ENCODE peak calls at places on chromosomes 5 and 9, in seven cellular contexts. O is CD8-positive, alpha-beta T cell; G is effector memory CD4-positive, alpha-beta T cell; T is right lobe of liver; R is keratinocyte; Z is heart left ventricle; D is hepatocyte. H is an unnamed sample.

GRCh38 chr9:14417230-14417629 is 103.3 kb upstream of the NFIB start:
- DNase-seq in D (no peak), G (no peak), T (no peak), O (no peak), Z (no peak), R (no peak), H (no peak)

GRCh38 chr5:23461576-23461975 is 45.8 kb upstream of the PRDM9 start:
- DNase-seq in O (no peak), T (no peak), G (no peak), Z (no peak), D (no peak), R (no peak), H (no peak)

GRCh38 chr5:149605354-149605997 is 24.2 kb downstream of the ARHGEF37 start:
- DNase-seq in O (no peak), T (no peak), Z (no peak), G (no peak), D (no peak), R (no peak), H (no peak)

GRCh38 chr9:93479726-93480125 is 26.3 kb upstream of the FAM120AOS start:
- DNase-seq in Z (no peak), O (no peak), G (no peak), T (no peak), D (no peak), R (no peak), H (no peak)

GRCh38 chr5:129217179-129217578 is 122.6 kb downstream of the ISOC1 start:
- DNase-seq in R (no peak), G (no peak), T (no peak), O (no peak), D (no peak), Z (no peak), H (no peak)

GRCh38 chr9:123488683-123489321 is 132.8 kb downstream of the CRB2 start:
- DNase-seq in G (no peak), T (no peak), O (no peak), D (no peak), R (no peak), Z (no peak), H (no peak)

GRCh38 chr9:114588150-114588663 is 638 bp downstream of the ATP6V1G1 start:
- DNase-seq in G (no peak), R (no peak), T (no peak), Z (no peak), D (peak; percentile 42), O (no peak), H (no peak)

GRCh38 chr5:135323227-135323626 is 75.8 kb downstream of the MACROH2A1 start:
- DNase-seq in G (no peak), Z (no peak), O (no peak), T (no peak), R (no peak), D (no peak), H (no peak)

GRCh38 chr5:120655828-120656435 is 191.8 kb downstream of the PRR16 start:
- DNase-seq in Z (no peak), T (no peak), G (no peak), R (no peak), O (no peak), D (peak; percentile 47), H (no peak)

GRCh38 chr9:31839273-31839672 is 545.2 kb upstream of the ACO1 start:
- DNase-seq in R (no peak), G (no peak), T (no peak), O (no peak), Z (no peak), D (peak; percentile 34), H (no peak)

GRCh38 chr9:2338770-2339169 is 282.8 kb upstream of the VLDLR start:
- DNase-seq in G (no peak), T (no peak), O (no peak), Z (no peak), D (peak; percentile 12), R (no peak), H (no peak)

GRCh38 chr5:65085181-65085580 is 316.5 kb downstream of the CWC27 start:
- DNase-seq in O (no peak), D (no peak), G (no peak), Z (no peak), R (no peak), T (no peak), H (no peak)

GRCh38 chr5:140557965-140558364 is 692 bp upstream of the SRA1 start:
- DNase-seq in Z (no peak), R (no peak), D (no peak), T (no peak), O (no peak), G (no peak), H (no peak)

GRCh38 chr5:138438724-138439536 is at the start of gene REEP2:
- DNase-seq in R (no peak), D (peak; percentile 88), T (no peak), G (peak; percentile 43), Z (no peak), O (peak; percentile 35), H (no peak)

GRCh38 chr9:4734150-4734549 is 6.9 kb downstream of the AK3 start:
- DNase-seq in Z (no peak), R (no peak), O (no peak), G (no peak), D (no peak), T (no peak), H (no peak)

GRCh38 chr5:91141642-91142041 is 241.5 kb downstream of the ARRDC3 start:
- DNase-seq in Z (no peak), D (no peak), R (no peak), G (no peak), T (no peak), O (no peak), H (no peak)

GRCh38 chr9:93039976-93040375 is 18.5 kb upstream of the SUSD3 start:
- DNase-seq in D (no peak), O (no peak), G (no peak), R (no peak), T (no peak), Z (no peak), H (no peak)

GRCh38 chr9:279674-280073 is 65.0 kb downstream of the DOCK8 start:
- DNase-seq in R (no peak), Z (no peak), G (no peak), D (no peak), O (no peak), T (no peak), H (no peak)
- H3K4me1 ChIP-seq in R (no peaks in the 10 kb centered on the region), Z (no peaks in the 10 kb centered on the region), G (peaks cover 70% of the 10 kb centered on the region), D (no peaks in the 10 kb centered on the region), O (peaks cover 85% of the 10 kb centered on the region), T (no peaks in the 10 kb centered on the region), H (peaks cover 28% of the 10 kb centered on the region)

DNA sequence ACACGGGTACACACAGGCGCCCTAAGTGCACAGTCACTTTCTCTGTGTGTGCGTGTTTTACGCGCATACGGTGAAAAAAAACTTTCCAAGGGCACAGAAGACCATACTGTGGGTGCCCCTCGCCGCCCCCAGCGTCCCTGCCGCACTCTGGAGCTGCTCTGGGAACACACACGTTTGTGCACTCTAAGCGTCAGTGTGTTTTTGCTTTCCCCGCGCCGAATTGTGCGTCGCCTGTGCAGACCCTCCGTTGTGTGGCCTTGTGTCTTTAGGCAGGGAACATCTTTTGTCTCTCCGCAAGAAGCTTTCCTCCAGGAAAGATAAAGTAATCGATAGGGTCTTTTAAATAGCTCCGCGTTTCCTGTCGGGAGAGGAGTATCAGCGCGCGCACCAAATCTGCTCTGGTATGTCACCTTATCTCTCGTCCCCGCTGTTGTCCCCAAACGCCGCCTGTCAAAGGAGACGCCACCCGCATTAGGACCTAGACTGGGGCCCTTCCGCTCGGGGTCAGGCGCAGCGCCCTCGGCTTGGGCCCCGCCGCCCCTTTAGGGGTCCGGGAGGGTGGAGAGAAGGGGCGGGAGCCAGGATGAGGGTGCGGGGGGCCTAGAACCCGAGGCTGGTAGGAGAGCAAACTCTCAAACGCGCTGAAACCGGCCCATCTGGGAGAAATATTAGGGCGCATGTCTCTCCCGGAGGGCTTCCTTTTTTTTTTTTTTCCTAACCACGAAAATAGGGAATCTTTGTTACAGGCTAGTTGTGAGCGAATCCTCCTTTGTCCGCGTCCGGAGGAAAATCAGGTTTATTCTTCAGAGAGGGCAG is 10.5 kb upstream of the NKX2-5 start:
- DNase-seq in T (no peak), Z (peak; percentile 37), R (no peak), O (no peak), G (no peak), D (no peak), H (no peak)
- H3K27me3 ChIP-seq in T (peaks cover 4% of the 10 kb centered on the region), Z (peaks cover 70% of the 10 kb centered on the region), R (peaks cover 85% of the 10 kb centered on the region), O (peaks cover 24% of the 10 kb centered on the region), G (peaks cover 53% of the 10 kb centered on the region), D (peaks cover 100% of the 10 kb centered on the region), H (peaks cover 99% of the 10 kb centered on the region)

DNA sequence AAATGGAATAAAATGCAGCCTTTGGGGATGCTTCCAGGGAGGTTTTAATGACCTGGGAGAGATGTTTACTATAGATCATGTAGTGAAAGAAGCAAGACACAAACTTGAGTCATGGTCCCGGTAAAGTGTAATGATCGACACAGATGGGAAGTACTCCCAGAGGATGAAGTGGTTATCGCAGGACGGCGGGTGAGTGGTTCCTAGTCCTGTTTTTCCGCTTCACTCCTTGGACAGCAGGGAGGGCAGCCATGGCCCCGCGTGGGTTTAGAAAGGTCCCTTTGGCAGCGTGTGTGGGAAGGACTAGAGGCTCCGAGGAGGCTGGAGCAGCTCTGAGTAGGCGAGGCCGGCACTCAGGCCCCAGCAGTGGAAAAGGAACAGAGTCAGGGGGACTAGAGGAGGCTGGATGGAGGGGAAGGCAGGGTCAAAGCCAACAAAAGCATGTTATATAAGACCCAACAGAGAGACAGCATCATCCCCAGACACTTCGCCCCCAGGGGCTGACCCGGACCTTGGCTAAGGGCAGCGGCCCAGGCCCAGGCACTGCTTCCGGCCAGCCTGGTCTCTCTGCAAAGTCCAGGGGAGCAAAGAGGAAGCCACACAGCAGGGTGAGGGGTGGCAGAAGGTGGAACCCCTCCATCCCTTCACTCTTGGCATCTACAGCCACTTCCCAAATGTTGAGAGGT is 49.1 kb upstream of the STXBP1 start:
- DNase-seq in R (no peak), T (no peak), G (no peak), Z (no peak), D (no peak), O (no peak), H (peak; percentile 72)
- H3K4me1 ChIP-seq in R (peaks cover 73% of the 10 kb centered on the region), T (no peaks in the 10 kb centered on the region), G (peaks cover 31% of the 10 kb centered on the region), Z (peaks cover 81% of the 10 kb centered on the region), D (peaks cover 31% of the 10 kb centered on the region), O (peaks cover 30% of the 10 kb centered on the region), H (peaks cover 83% of the 10 kb centered on the region)

DNA sequence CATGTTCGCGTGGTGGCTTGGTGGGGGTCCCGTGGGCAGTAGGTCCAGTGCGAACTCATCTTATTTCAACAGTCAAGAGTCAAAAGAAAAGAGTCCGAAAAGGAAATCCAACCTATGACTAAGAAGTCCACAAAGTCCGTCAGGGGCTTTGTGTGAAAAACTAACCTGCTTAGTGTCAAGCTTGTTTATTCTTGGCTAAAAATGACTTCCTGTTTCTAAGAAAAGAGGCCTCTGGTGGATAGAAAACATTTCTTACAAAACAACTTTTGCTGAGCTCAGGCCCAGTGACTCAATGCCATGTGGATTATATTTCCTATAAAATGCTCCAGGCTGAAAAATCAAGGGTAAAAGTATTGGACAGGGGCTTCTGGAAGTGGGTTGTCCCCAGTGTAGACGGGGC is 105.9 kb downstream of the GADD45G start:
- DNase-seq in T (no peak), O (no peak), Z (no peak), R (no peak), G (no peak), D (peak; percentile 65), H (no peak)
- H3K27me3 ChIP-seq in T (no peaks in the 10 kb centered on the region), O (no peaks in the 10 kb centered on the region), Z (no peaks in the 10 kb centered on the region), R (peaks cover 4% of the 10 kb centered on the region), G (no peaks in the 10 kb centered on the region), D (no peaks in the 10 kb centered on the region), H (no peaks in the 10 kb centered on the region)

DNA sequence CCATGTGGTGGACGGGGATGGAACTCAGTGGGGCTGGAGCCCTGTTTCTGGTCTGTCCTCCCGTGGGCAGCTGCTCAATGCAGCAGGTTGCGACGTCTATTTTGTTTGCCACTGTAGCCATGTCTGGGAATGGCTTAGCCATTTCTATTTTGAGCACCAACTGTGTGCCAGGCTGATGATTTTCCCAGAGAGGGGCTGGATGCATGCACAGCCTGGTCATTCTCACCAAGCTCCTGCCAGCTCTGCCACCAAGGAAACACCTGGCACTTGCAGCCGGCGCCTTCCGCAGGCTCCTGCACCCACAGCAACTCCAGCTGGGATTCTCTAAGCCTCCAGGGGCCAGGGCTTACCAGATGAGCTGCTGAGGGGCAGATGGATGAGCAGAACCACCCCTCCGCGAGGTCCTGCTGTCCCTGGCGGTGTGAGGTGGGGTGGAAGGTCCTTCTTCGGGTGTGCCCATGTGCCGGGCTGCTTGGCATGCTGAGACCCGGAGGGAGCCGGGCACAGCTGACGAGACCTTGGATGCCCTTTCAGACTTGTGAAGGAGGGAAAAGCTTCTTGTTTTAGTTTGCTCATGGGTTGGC is 151.2 kb downstream of the RXRA start:
- DNase-seq in R (no peak), O (no peak), Z (no peak), G (no peak), D (no peak), T (no peak), H (no peak)
- H3K4me1 ChIP-seq in R (no peaks in the 10 kb centered on the region), O (peaks cover 28% of the 10 kb centered on the region), Z (peaks cover 35% of the 10 kb centered on the region), G (no peaks in the 10 kb centered on the region), D (peaks cover 3% of the 10 kb centered on the region), T (no peaks in the 10 kb centered on the region), H (peaks cover 17% of the 10 kb centered on the region)